ENCODE peak calls at places on chromosomes 16 and 17, in seven cellular contexts. G is left ventricle myocardium inferior, X is colonic mucosa, D is lung, C is GM10248, E is sigmoid colon, J is lower leg skin. Y is an unnamed sample.

GRCh38 chr16:84462296-84463210 is 41.9 kb downstream of the MEAK7 start:
- DNase-seq in G (no peak), X (no peak), D (no peak), C (no peak), E (peak; percentile 52), J (no peak), Y (no peak)

GRCh38 chr17:80725532-80725931 is 180.9 kb downstream of the RPTOR start:
- DNase-seq in G (no peak), X (no peak), D (no peak), C (no peak), E (no peak), J (no peak), Y (no peak)

GRCh38 chr16:71622088-71622487 is 3.9 kb upstream of the MARVELD3 start:
- DNase-seq in G (no peak), X (no peak), D (no peak), C (no peak), E (no peak), J (no peak), Y (no peak)

GRCh38 chr17:60443713-60444112 is 21.4 kb downstream of the CHCT1 start:
- DNase-seq in G (no peak), X (no peak), D (no peak), C (no peak), E (no peak), J (no peak), Y (no peak)

GRCh38 chr17:75773808-75774470 is 8.9 kb upstream of the GALK1 start:
- DNase-seq in G (no peak), X (no peak), D (no peak), C (no peak), E (peak; percentile 74), J (no peak), Y (no peak)

GRCh38 chr17:5711344-5711743 is 127.0 kb upstream of the NLRP1 start:
- DNase-seq in G (no peak), X (no peak), D (no peak), C (no peak), E (no peak), J (no peak), Y (no peak)

GRCh38 chr16:84785843-84786538 is 33.8 kb upstream of the CRISPLD2 start:
- DNase-seq in G (peak; percentile 44), X (peak; percentile 65), D (peak; percentile 65), C (no peak), E (peak; percentile 88), J (no peak), Y (no peak)

GRCh38 chr17:20975566-20975965 is 67.2 kb downstream of the USP22 start:
- DNase-seq in G (no peak), X (no peak), D (no peak), C (no peak), E (no peak), J (no peak), Y (no peak)

GRCh38 chr16:65117701-65118448 is 4.0 kb downstream of the CDH11 start:
- DNase-seq in G (peak; percentile 49), X (peak; percentile 73), D (peak; percentile 63), C (peak; percentile 42), E (peak; percentile 85), J (peak; percentile 59), Y (peak; percentile 56)

GRCh38 chr16:81445143-81445922 is 725 bp downstream of the CMIP start:
- DNase-seq in G (no peak), X (no peak), D (no peak), C (peak; percentile 70), E (peak; percentile 78), J (peak; percentile 33), Y (peak; percentile 59)

GRCh38 chr16:19153876-19154275 is 14.2 kb upstream of the SYT17 start:
- DNase-seq in G (no peak), X (no peak), D (no peak), C (no peak), E (no peak), J (no peak), Y (no peak)

GRCh38 chr17:273994-274832 is 78.4 kb downstream of the RPH3AL start:
- DNase-seq in G (no peak), X (peak; percentile 12), D (no peak), C (no peak), E (peak; percentile 47), J (no peak), Y (peak; percentile 41)

GRCh38 chr17:63834431-63835166 is 7.1 kb upstream of the FTSJ3 start:
- DNase-seq in G (no peak), X (no peak), D (peak; percentile 51), C (peak; percentile 66), E (peak; percentile 64), J (no peak), Y (no peak)

GRCh38 chr17:17096438-17097178 is 54.4 kb downstream of the MPRIP start:
- DNase-seq in G (no peak), X (no peak), D (no peak), C (no peak), E (no peak), J (no peak), Y (no peak)

GRCh38 chr17:79620207-79621038 is 9.6 kb upstream of the RBFOX3 start:
- DNase-seq in G (peak; percentile 4), X (no peak), D (no peak), C (no peak), E (peak; percentile 37), J (no peak), Y (peak; percentile 20)

GRCh38 chr17:51761105-51761504 is 397.4 kb downstream of the CA10 start:
- DNase-seq in G (no peak), X (no peak), D (no peak), C (no peak), E (no peak), J (no peak), Y (no peak)

GRCh38 chr16:71995038-71995437 is 5.2 kb downstream of the PKD1L3 start:
- DNase-seq in G (no peak), X (no peak), D (no peak), C (no peak), E (no peak), J (no peak), Y (no peak)

GRCh38 chr17:55433029-55433628 is 11.5 kb upstream of the MMD start:
- DNase-seq in G (no peak), X (peak; percentile 39), D (no peak), C (no peak), E (no peak), J (no peak), Y (no peak)

GRCh38 chr16:3960049-3960809 is 79.7 kb upstream of the CREBBP start:
- DNase-seq in G (no peak), X (no peak), D (no peak), C (no peak), E (no peak), J (no peak), Y (no peak)

GRCh38 chr16:2967211-2967631 is 1.9 kb upstream of the PAQR4 start:
- DNase-seq in G (no peak), X (no peak), D (no peak), C (no peak), E (no peak), J (no peak), Y (no peak)

GRCh38 chr16:69324585-69325253 is 5.7 kb downstream of the PDF start:
- DNase-seq in G (no peak), X (no peak), D (no peak), C (no peak), E (no peak), J (no peak), Y (no peak)

GRCh38 chr17:49968380-49969133 is 433 bp upstream of the DLX4 start:
- DNase-seq in G (peak; percentile 46), X (peak; percentile 64), D (peak; percentile 75), C (peak; percentile 84), E (no peak), J (peak; percentile 59), Y (no peak)

GRCh38 chr17:61477204-61477834 is 25.1 kb downstream of the TBX4 start:
- DNase-seq in G (no peak), X (no peak), D (no peak), C (no peak), E (no peak), J (no peak), Y (peak; percentile 29)

GRCh38 chr16:19840524-19841110 is 44.0 kb downstream of the GPRC5B start:
- DNase-seq in G (peak; percentile 51), X (no peak), D (no peak), C (no peak), E (no peak), J (no peak), Y (no peak)

GRCh38 chr16:28572659-28573510 is 19.2 kb downstream of the SGF29 start:
- DNase-seq in G (peak; percentile 60), X (no peak), D (no peak), C (no peak), E (no peak), J (no peak), Y (no peak)

GRCh38 chr16:80507538-80507937 is 33.3 kb upstream of the DYNLRB2 start:
- DNase-seq in G (peak; percentile 41), X (no peak), D (no peak), C (no peak), E (no peak), J (peak; percentile 46), Y (no peak)

GRCh38 chr16:83842291-83842690 is 34.5 kb downstream of the HSBP1 start:
- DNase-seq in G (no peak), X (no peak), D (no peak), C (no peak), E (peak; percentile 1), J (no peak), Y (no peak)

GRCh38 chr16:5005916-5006315 is 27.8 kb downstream of the NAGPA start:
- DNase-seq in G (no peak), X (no peak), D (no peak), C (no peak), E (no peak), J (no peak), Y (no peak)

GRCh38 chr17:77036841-77037381 is 103.9 kb upstream of the SEC14L1 start:
- DNase-seq in G (peak; percentile 18), X (no peak), D (no peak), C (peak; percentile 42), E (no peak), J (no peak), Y (no peak)

GRCh38 chr17:28381141-28381825 is 9.8 kb downstream of the SARM1 start:
- DNase-seq in G (no peak), X (peak; percentile 54), D (peak; percentile 54), C (peak; percentile 52), E (no peak), J (no peak), Y (peak; percentile 66)
- TF ChIP-seq CTCF in G (peak; percentile 16), X (peak; percentile 26), D (no peak), C (no peak), E (no peak), J (no peak), Y (peak; percentile 39)

GRCh38 chr17:53570731-53571130 is 252.0 kb upstream of the KIF2B start:
- DNase-seq in G (no peak), X (no peak), D (no peak), C (no peak), E (no peak), J (no peak), Y (no peak)
- TF ChIP-seq CTCF in G (no peak), X (no peak), D (no peak), C (no peak), E (no peak), J (no peak), Y (no peak)

DNA sequence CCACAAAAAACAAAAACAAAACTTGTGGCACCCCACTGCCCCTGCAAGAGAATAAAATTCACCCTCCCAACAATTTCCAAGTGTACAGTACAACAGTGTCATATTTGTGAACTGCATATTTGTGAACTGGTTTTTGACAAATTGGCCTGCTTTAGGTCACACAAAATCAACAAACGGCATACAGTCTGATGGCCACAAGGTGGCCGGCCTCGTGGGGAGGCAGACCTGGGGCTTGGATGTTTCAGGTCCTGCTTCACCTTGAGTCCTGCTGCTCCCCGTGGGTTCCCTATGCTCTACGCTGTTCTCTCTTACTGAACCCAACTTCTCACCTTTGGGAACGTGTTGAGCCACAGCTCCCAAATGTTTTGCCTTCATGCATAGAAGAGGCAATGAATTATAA is 102.2 kb downstream of the CDK5R1 start:
- DNase-seq in G (no peak), X (no peak), D (no peak), C (no peak), E (no peak), J (no peak), Y (no peak)
- TF ChIP-seq CTCF in G (no peak), X (no peak), D (no peak), C (no peak), E (no peak), J (no peak), Y (peak; percentile 9)

GRCh38 chr16:77406680-77407079 is 28.2 kb downstream of the ADAMTS18 start:
- DNase-seq in G (no peak), X (no peak), D (no peak), C (no peak), E (no peak), J (no peak), Y (no peak)
- TF ChIP-seq CTCF in G (no peak), X (no peak), D (no peak), C (no peak), E (no peak), J (no peak), Y (no peak)

Y was measured in right lobe of liver.